ENCODE peak calls at places on chromosomes 6 and 20, in five cellular contexts. One of them, this sample, is unnamed.

GRCh38 chr6:34657037-34657306 is 39.6 kb downstream of the ILRUN start:
- DNase-seq in heart right ventricle: no peak
- DNase-seq in cardiac muscle cell: no peak
- DNase-seq in left ventricle myocardium inferior: no peak
- DNase-seq in heart left ventricle: no peak
- DNase-seq in this sample: no peak

GRCh38 chr6:142900467-142900961 is 44.5 kb downstream of the HIVEP2 start:
- DNase-seq in heart right ventricle: no peak
- DNase-seq in cardiac muscle cell: peak
- DNase-seq in left ventricle myocardium inferior: no peak
- DNase-seq in heart left ventricle: no peak
- DNase-seq in this sample: no peak

GRCh38 chr20:59004763-59005522 is 2.1 kb downstream of the CTSZ start:
- DNase-seq in heart right ventricle: peak
- DNase-seq in cardiac muscle cell: no peak
- DNase-seq in left ventricle myocardium inferior: peak
- DNase-seq in heart left ventricle: peak
- DNase-seq in this sample: no peak

GRCh38 chr6:133644548-133644947 is 244.4 kb upstream of the TCF21 start:
- DNase-seq in heart right ventricle: no peak
- DNase-seq in cardiac muscle cell: peak
- DNase-seq in left ventricle myocardium inferior: no peak
- DNase-seq in heart left ventricle: no peak
- DNase-seq in this sample: no peak

GRCh38 chr6:46989384-46989783 is 52.7 kb downstream of the ADGRF1 start:
- DNase-seq in heart right ventricle: no peak
- DNase-seq in cardiac muscle cell: no peak
- DNase-seq in left ventricle myocardium inferior: no peak
- DNase-seq in heart left ventricle: no peak
- DNase-seq in this sample: no peak

GRCh38 chr6:11700118-11700718 is 78.4 kb downstream of the ADTRP start:
- DNase-seq in heart right ventricle: no peak
- DNase-seq in cardiac muscle cell: peak
- DNase-seq in left ventricle myocardium inferior: no peak
- DNase-seq in heart left ventricle: no peak
- DNase-seq in this sample: no peak

GRCh38 chr6:31597006-31597405 is 4.2 kb upstream of the NCR3 start:
- DNase-seq in heart right ventricle: no peak
- DNase-seq in cardiac muscle cell: peak
- DNase-seq in left ventricle myocardium inferior: no peak
- DNase-seq in heart left ventricle: no peak
- DNase-seq in this sample: no peak

GRCh38 chr6:28203201-28203600 is 21.9 kb upstream of the ZSCAN9 start:
- DNase-seq in heart right ventricle: no peak
- DNase-seq in cardiac muscle cell: no peak
- DNase-seq in left ventricle myocardium inferior: no peak
- DNase-seq in heart left ventricle: no peak
- DNase-seq in this sample: no peak

GRCh38 chr20:1417273-1417672 is 24.4 kb upstream of the FKBP1A start:
- DNase-seq in heart right ventricle: no peak
- DNase-seq in cardiac muscle cell: peak
- DNase-seq in left ventricle myocardium inferior: no peak
- DNase-seq in heart left ventricle: no peak
- DNase-seq in this sample: peak

GRCh38 chr6:28001751-28002150 is 44.7 kb downstream of the OR2B6 start:
- DNase-seq in heart right ventricle: no peak
- DNase-seq in cardiac muscle cell: no peak
- DNase-seq in left ventricle myocardium inferior: no peak
- DNase-seq in heart left ventricle: no peak
- DNase-seq in this sample: no peak

GRCh38 chr6:46271107-46271506 is 100.3 kb upstream of the ENPP5 start:
- DNase-seq in heart right ventricle: no peak
- DNase-seq in cardiac muscle cell: no peak
- DNase-seq in left ventricle myocardium inferior: no peak
- DNase-seq in heart left ventricle: no peak
- DNase-seq in this sample: no peak

GRCh38 chr6:170476360-170476759 is 76.7 kb downstream of the PSMB1 start:
- DNase-seq in heart right ventricle: no peak
- DNase-seq in cardiac muscle cell: no peak
- DNase-seq in left ventricle myocardium inferior: no peak
- DNase-seq in heart left ventricle: no peak
- DNase-seq in this sample: no peak

GRCh38 chr6:53960311-53960710 is 150.9 kb upstream of the MLIP start:
- DNase-seq in heart right ventricle: no peak
- DNase-seq in cardiac muscle cell: peak
- DNase-seq in left ventricle myocardium inferior: no peak
- DNase-seq in heart left ventricle: no peak
- DNase-seq in this sample: no peak

GRCh38 chr20:38296433-38296832 is 7.5 kb upstream of the BPI start:
- DNase-seq in heart right ventricle: no peak
- DNase-seq in cardiac muscle cell: no peak
- DNase-seq in left ventricle myocardium inferior: no peak
- DNase-seq in heart left ventricle: no peak
- DNase-seq in this sample: no peak

GRCh38 chr6:2140438-2141128 is 104.8 kb downstream of the GMDS start:
- DNase-seq in heart right ventricle: no peak
- DNase-seq in cardiac muscle cell: no peak
- DNase-seq in left ventricle myocardium inferior: no peak
- DNase-seq in heart left ventricle: no peak
- DNase-seq in this sample: no peak

GRCh38 chr6:30357678-30358339 is 12.9 kb downstream of the RPP21 start:
- DNase-seq in heart right ventricle: no peak
- DNase-seq in cardiac muscle cell: peak
- DNase-seq in left ventricle myocardium inferior: no peak
- DNase-seq in heart left ventricle: no peak
- DNase-seq in this sample: peak

GRCh38 chr6:152170702-152171667 is 363.5 kb downstream of the ESR1 start:
- DNase-seq in heart right ventricle: no peak
- DNase-seq in cardiac muscle cell: peak
- DNase-seq in left ventricle myocardium inferior: no peak
- DNase-seq in heart left ventricle: no peak
- DNase-seq in this sample: peak

GRCh38 chr20:48019496-48019895 is 234.2 kb upstream of the SULF2 start:
- DNase-seq in heart right ventricle: no peak
- DNase-seq in cardiac muscle cell: no peak
- DNase-seq in left ventricle myocardium inferior: no peak
- DNase-seq in heart left ventricle: no peak
- DNase-seq in this sample: no peak

GRCh38 chr6:97885844-97886243 is 602.8 kb upstream of the MMS22L start:
- DNase-seq in heart right ventricle: no peak
- DNase-seq in cardiac muscle cell: no peak
- DNase-seq in left ventricle myocardium inferior: no peak
- DNase-seq in heart left ventricle: no peak
- DNase-seq in this sample: no peak

GRCh38 chr6:170295519-170296422 is 4.9 kb upstream of the DLL1 start:
- DNase-seq in heart right ventricle: peak
- DNase-seq in cardiac muscle cell: no peak
- DNase-seq in left ventricle myocardium inferior: no peak
- DNase-seq in heart left ventricle: no peak
- DNase-seq in this sample: no peak

GRCh38 chr20:278607-279571 is 11.7 kb downstream of the C20orf96 start:
- DNase-seq in heart right ventricle: peak
- DNase-seq in cardiac muscle cell: peak
- DNase-seq in left ventricle myocardium inferior: peak
- DNase-seq in heart left ventricle: peak
- DNase-seq in this sample: no peak

GRCh38 chr6:168097621-168098430 is 18.8 kb upstream of the FRMD1 start:
- DNase-seq in heart right ventricle: peak
- DNase-seq in cardiac muscle cell: no peak
- DNase-seq in left ventricle myocardium inferior: peak
- DNase-seq in heart left ventricle: peak
- DNase-seq in this sample: no peak

GRCh38 chr6:150363733-150364132 is 5.1 kb upstream of the IYD start:
- DNase-seq in heart right ventricle: no peak
- DNase-seq in cardiac muscle cell: no peak
- DNase-seq in left ventricle myocardium inferior: no peak
- DNase-seq in heart left ventricle: no peak
- DNase-seq in this sample: no peak

GRCh38 chr6:97215157-97215769 is 67.8 kb downstream of the MMS22L start:
- DNase-seq in heart right ventricle: no peak
- DNase-seq in cardiac muscle cell: peak
- DNase-seq in left ventricle myocardium inferior: no peak
- DNase-seq in heart left ventricle: no peak
- DNase-seq in this sample: peak

GRCh38 chr20:46133886-46134654 is 16.0 kb downstream of the CD40 start:
- DNase-seq in heart right ventricle: no peak
- DNase-seq in cardiac muscle cell: no peak
- DNase-seq in left ventricle myocardium inferior: no peak
- DNase-seq in heart left ventricle: no peak
- DNase-seq in this sample: no peak

GRCh38 chr6:41634657-41635056 is 3.6 kb upstream of the MDFI start:
- DNase-seq in heart right ventricle: no peak
- DNase-seq in cardiac muscle cell: peak
- DNase-seq in left ventricle myocardium inferior: no peak
- DNase-seq in heart left ventricle: no peak
- DNase-seq in this sample: peak

GRCh38 chr20:48298851-48299484 is 513.7 kb upstream of the SULF2 start:
- DNase-seq in heart right ventricle: no peak
- DNase-seq in cardiac muscle cell: peak
- DNase-seq in left ventricle myocardium inferior: no peak
- DNase-seq in heart left ventricle: no peak
- DNase-seq in this sample: peak

GRCh38 chr6:13217206-13217905 is 111.0 kb downstream of the TBC1D7 start:
- DNase-seq in heart right ventricle: no peak
- DNase-seq in cardiac muscle cell: peak
- DNase-seq in left ventricle myocardium inferior: no peak
- DNase-seq in heart left ventricle: no peak
- DNase-seq in this sample: peak

GRCh38 chr6:138948780-138949179 is 39.3 kb downstream of the REPS1 start:
- DNase-seq in heart right ventricle: no peak
- DNase-seq in cardiac muscle cell: peak
- DNase-seq in left ventricle myocardium inferior: no peak
- DNase-seq in heart left ventricle: no peak
- DNase-seq in this sample: no peak
- TF ChIP-seq CTCF in heart right ventricle: no peak
- TF ChIP-seq CTCF in cardiac muscle cell: no peak
- TF ChIP-seq CTCF in left ventricle myocardium inferior: peak
- TF ChIP-seq CTCF in heart left ventricle: no peak
- TF ChIP-seq CTCF in this sample: no peak

GRCh38 chr6:3750324-3751018 is 1.0 kb downstream of the PXDC1 start:
- DNase-seq in heart right ventricle: peak
- DNase-seq in cardiac muscle cell: peak
- DNase-seq in left ventricle myocardium inferior: peak
- DNase-seq in heart left ventricle: peak
- DNase-seq in this sample: no peak

GRCh38 chr6:3749991-3750323 is 1.6 kb downstream of the PXDC1 start:
- DNase-seq in heart right ventricle: no peak
- DNase-seq in cardiac muscle cell: peak
- DNase-seq in left ventricle myocardium inferior: peak
- DNase-seq in heart left ventricle: peak
- DNase-seq in this sample: peak

GRCh38 chr6:3748208-3748701 is 3.3 kb downstream of the PXDC1 start:
- DNase-seq in heart right ventricle: peak
- DNase-seq in cardiac muscle cell: peak
- DNase-seq in left ventricle myocardium inferior: peak
- DNase-seq in heart left ventricle: no peak
- DNase-seq in this sample: no peak

GRCh38 chr6:3748726-3749389 is 2.7 kb downstream of the PXDC1 start:
- DNase-seq in heart right ventricle: no peak
- DNase-seq in cardiac muscle cell: no peak
- DNase-seq in left ventricle myocardium inferior: no peak
- DNase-seq in heart left ventricle: no peak
- DNase-seq in this sample: no peak

GRCh38 chr6:3749390-3749978 is 2.0 kb downstream of the PXDC1 start:
- DNase-seq in heart right ventricle: no peak
- DNase-seq in cardiac muscle cell: no peak
- DNase-seq in left ventricle myocardium inferior: no peak
- DNase-seq in heart left ventricle: peak
- DNase-seq in this sample: no peak
- H3K4me3 ChIP-seq in heart right ventricle: peak
- H3K4me3 ChIP-seq in cardiac muscle cell: no peak
- H3K4me3 ChIP-seq in left ventricle myocardium inferior: peak
- H3K4me3 ChIP-seq in heart left ventricle: peak
- H3K4me3 ChIP-seq in this sample: peak

GRCh38 chr20:36793294-36794115 is 19.9 kb upstream of the DSN1 start:
- DNase-seq in heart right ventricle: no peak
- DNase-seq in cardiac muscle cell: no peak
- DNase-seq in left ventricle myocardium inferior: no peak
- DNase-seq in heart left ventricle: no peak
- DNase-seq in this sample: no peak

GRCh38 chr20:36794116-36794474 is 20.5 kb upstream of the DSN1 start:
- DNase-seq in heart right ventricle: no peak
- DNase-seq in cardiac muscle cell: no peak
- DNase-seq in left ventricle myocardium inferior: no peak
- DNase-seq in heart left ventricle: no peak
- DNase-seq in this sample: no peak

GRCh38 chr20:36791862-36792261 is 18.3 kb upstream of the DSN1 start:
- DNase-seq in heart right ventricle: no peak
- DNase-seq in cardiac muscle cell: no peak
- DNase-seq in left ventricle myocardium inferior: no peak
- DNase-seq in heart left ventricle: no peak
- DNase-seq in this sample: no peak

GRCh38 chr20:36795691-36796090 is 22.1 kb upstream of the DSN1 start:
- DNase-seq in heart right ventricle: no peak
- DNase-seq in cardiac muscle cell: no peak
- DNase-seq in left ventricle myocardium inferior: no peak
- DNase-seq in heart left ventricle: no peak
- DNase-seq in this sample: no peak

DNA sequence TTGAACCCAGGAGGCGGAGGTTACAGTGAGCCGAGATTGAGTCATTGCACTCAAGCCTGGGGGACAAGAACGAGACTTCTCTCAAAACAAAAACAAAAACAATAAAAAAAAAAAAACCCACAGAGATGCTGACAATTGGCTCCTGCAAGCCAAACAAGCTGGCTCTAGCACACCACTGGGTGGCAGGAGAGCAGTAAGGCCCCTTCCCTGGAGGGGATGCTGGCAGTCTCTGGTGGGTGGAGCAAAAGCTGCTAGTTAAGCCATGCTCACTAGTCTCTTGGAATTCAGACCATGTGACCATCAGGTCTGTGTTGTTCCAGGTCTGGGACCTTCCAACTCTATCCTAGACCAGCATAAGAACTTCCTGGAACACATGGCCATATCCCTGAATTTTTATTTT is 18.9 kb upstream of the DSN1 start:
- DNase-seq in heart right ventricle: no peak
- DNase-seq in cardiac muscle cell: peak
- DNase-seq in left ventricle myocardium inferior: no peak
- DNase-seq in heart left ventricle: no peak
- DNase-seq in this sample: peak
- TF ChIP-seq CTCF in heart right ventricle: peak
- TF ChIP-seq CTCF in cardiac muscle cell: peak
- TF ChIP-seq CTCF in left ventricle myocardium inferior: peak
- TF ChIP-seq CTCF in heart left ventricle: peak
- TF ChIP-seq CTCF in this sample: peak

GRCh38 chr6:110449545-110449903 is 26.9 kb downstream of the SLC22A16 start:
- DNase-seq in heart right ventricle: no peak
- DNase-seq in cardiac muscle cell: peak
- DNase-seq in left ventricle myocardium inferior: no peak
- DNase-seq in heart left ventricle: no peak
- DNase-seq in this sample: no peak

GRCh38 chr6:110447761-110448160 is 28.7 kb downstream of the SLC22A16 start:
- DNase-seq in heart right ventricle: no peak
- DNase-seq in cardiac muscle cell: no peak
- DNase-seq in left ventricle myocardium inferior: no peak
- DNase-seq in heart left ventricle: no peak
- DNase-seq in this sample: no peak

GRCh38 chr6:110448846-110449544 is 27.4 kb downstream of the SLC22A16 start:
- DNase-seq in heart right ventricle: no peak
- DNase-seq in cardiac muscle cell: no peak
- DNase-seq in left ventricle myocardium inferior: no peak
- DNase-seq in heart left ventricle: no peak
- DNase-seq in this sample: no peak

GRCh38 chr6:110446405-110446804 is 30.0 kb downstream of the SLC22A16 start:
- DNase-seq in heart right ventricle: no peak
- DNase-seq in cardiac muscle cell: no peak
- DNase-seq in left ventricle myocardium inferior: no peak
- DNase-seq in heart left ventricle: no peak
- DNase-seq in this sample: no peak
- H3K4me3 ChIP-seq in heart right ventricle: no peak
- H3K4me3 ChIP-seq in cardiac muscle cell: no peak
- H3K4me3 ChIP-seq in left ventricle myocardium inferior: no peak
- H3K4me3 ChIP-seq in heart left ventricle: no peak
- H3K4me3 ChIP-seq in this sample: no peak

This sample was measured in retinal pigment epithelial cell.